ENCODE peak calls at places on chromosome 6, in five cellular contexts. One of them, this sample, is unnamed.
A peak's percentile ranks its signal among the peaks of the same experiment; 100 is the strongest.

GRCh38 chr6:136510299-136510698 is 39.9 kb downstream of the MAP7 start:
- DNase-seq in NCI-H1417 treated with DMSO at 0.1 percent for 48 hours: no peak
- DNase-seq in thoracic aorta: no peak
- DNase-seq in IMR-90: no peak
- DNase-seq in cardiac fibroblast: no peak
- DNase-seq in this sample: no peak

GRCh38 chr6:112027942-112028674 is 25.8 kb upstream of the CCN6 start:
- DNase-seq in NCI-H1417 treated with DMSO at 0.1 percent for 48 hours: no peak
- DNase-seq in thoracic aorta: no peak
- DNase-seq in IMR-90: no peak
- DNase-seq in cardiac fibroblast: peak; percentile 50
- DNase-seq in this sample: no peak

GRCh38 chr6:79558099-79558498 is 20.9 kb upstream of the LCA5 start:
- DNase-seq in NCI-H1417 treated with DMSO at 0.1 percent for 48 hours: no peak
- DNase-seq in thoracic aorta: no peak
- DNase-seq in IMR-90: peak; percentile 50
- DNase-seq in cardiac fibroblast: no peak
- DNase-seq in this sample: no peak

GRCh38 chr6:21034345-21034744 is 500.1 kb downstream of the CDKAL1 start:
- DNase-seq in NCI-H1417 treated with DMSO at 0.1 percent for 48 hours: no peak
- DNase-seq in thoracic aorta: no peak
- DNase-seq in IMR-90: no peak
- DNase-seq in cardiac fibroblast: no peak
- DNase-seq in this sample: no peak

GRCh38 chr6:82442320-82442719 is 78.7 kb downstream of the TPBG start:
- DNase-seq in NCI-H1417 treated with DMSO at 0.1 percent for 48 hours: no peak
- DNase-seq in thoracic aorta: no peak
- DNase-seq in IMR-90: no peak
- DNase-seq in cardiac fibroblast: no peak
- DNase-seq in this sample: no peak

GRCh38 chr6:157220485-157220884 is 102.8 kb downstream of the TMEM242 start:
- DNase-seq in NCI-H1417 treated with DMSO at 0.1 percent for 48 hours: no peak
- DNase-seq in thoracic aorta: no peak
- DNase-seq in IMR-90: no peak
- DNase-seq in cardiac fibroblast: no peak
- DNase-seq in this sample: no peak

GRCh38 chr6:29461021-29461814 is 4.3 kb downstream of the OR2H1 start:
- DNase-seq in NCI-H1417 treated with DMSO at 0.1 percent for 48 hours: no peak
- DNase-seq in thoracic aorta: no peak
- DNase-seq in IMR-90: no peak
- DNase-seq in cardiac fibroblast: no peak
- DNase-seq in this sample: no peak

GRCh38 chr6:170175644-170176620 is 114.9 kb downstream of the DLL1 start:
- DNase-seq in NCI-H1417 treated with DMSO at 0.1 percent for 48 hours: no peak
- DNase-seq in thoracic aorta: no peak
- DNase-seq in IMR-90: no peak
- DNase-seq in cardiac fibroblast: no peak
- DNase-seq in this sample: no peak

GRCh38 chr6:25499851-25500250 is 152.2 kb upstream of the SCGN start:
- DNase-seq in NCI-H1417 treated with DMSO at 0.1 percent for 48 hours: no peak
- DNase-seq in thoracic aorta: no peak
- DNase-seq in IMR-90: peak; percentile 6
- DNase-seq in cardiac fibroblast: no peak
- DNase-seq in this sample: no peak

GRCh38 chr6:29968130-29968529 is 25.8 kb downstream of the HLA-A start:
- DNase-seq in NCI-H1417 treated with DMSO at 0.1 percent for 48 hours: no peak
- DNase-seq in thoracic aorta: no peak
- DNase-seq in IMR-90: peak; percentile 41
- DNase-seq in cardiac fibroblast: no peak
- DNase-seq in this sample: peak; percentile 81

GRCh38 chr6:16061833-16062232 is 67.1 kb upstream of the MYLIP start:
- DNase-seq in NCI-H1417 treated with DMSO at 0.1 percent for 48 hours: no peak
- DNase-seq in thoracic aorta: no peak
- DNase-seq in IMR-90: no peak
- DNase-seq in cardiac fibroblast: no peak
- DNase-seq in this sample: peak; percentile 15

GRCh38 chr6:69994251-69994650 is 127.9 kb downstream of the COL19A1 start:
- DNase-seq in NCI-H1417 treated with DMSO at 0.1 percent for 48 hours: no peak
- DNase-seq in thoracic aorta: no peak
- DNase-seq in IMR-90: no peak
- DNase-seq in cardiac fibroblast: no peak
- DNase-seq in this sample: peak; percentile 54

GRCh38 chr6:16761469-16762264 is 407 bp upstream of the ATXN1 start:
- DNase-seq in NCI-H1417 treated with DMSO at 0.1 percent for 48 hours: no peak
- DNase-seq in thoracic aorta: peak; percentile 70
- DNase-seq in IMR-90: peak; percentile 91
- DNase-seq in cardiac fibroblast: peak; percentile 96
- DNase-seq in this sample: peak; percentile 94

GRCh38 chr6:132934496-132934895 is 120.1 kb downstream of the RPS12 start:
- DNase-seq in NCI-H1417 treated with DMSO at 0.1 percent for 48 hours: no peak
- DNase-seq in thoracic aorta: no peak
- DNase-seq in IMR-90: no peak
- DNase-seq in cardiac fibroblast: peak; percentile 5
- DNase-seq in this sample: no peak

GRCh38 chr6:90135672-90136071 is 161.0 kb downstream of the BACH2 start:
- DNase-seq in NCI-H1417 treated with DMSO at 0.1 percent for 48 hours: no peak
- DNase-seq in thoracic aorta: no peak
- DNase-seq in IMR-90: peak; percentile 90
- DNase-seq in cardiac fibroblast: peak; percentile 36
- DNase-seq in this sample: peak; percentile 49

GRCh38 chr6:135230702-135231468 is 49.8 kb downstream of the MYB start:
- DNase-seq in NCI-H1417 treated with DMSO at 0.1 percent for 48 hours: no peak
- DNase-seq in thoracic aorta: no peak
- DNase-seq in IMR-90: no peak
- DNase-seq in cardiac fibroblast: peak; percentile 6
- DNase-seq in this sample: no peak

GRCh38 chr6:4931530-4932505 is 72.0 kb downstream of the RPP40 start:
- DNase-seq in NCI-H1417 treated with DMSO at 0.1 percent for 48 hours: no peak
- DNase-seq in thoracic aorta: no peak
- DNase-seq in IMR-90: no peak
- DNase-seq in cardiac fibroblast: peak; percentile 28
- DNase-seq in this sample: peak; percentile 21

This sample was measured in ELR.